ENCODE peak calls at places on chromosomes 16 and 17, in six cellular contexts. W is activated B cell treated with CpG ODN at 0.5 μM for 24 hours; E is activated CD4-positive, alpha-beta T cell treated with anti-CD3 and anti-CD28 coated beads, Interleukin-2, amount 50 U/mL, for 1 hour; F is renal cortical epithelial cell; Z is GM04504; T is NCI-H460. G is an unnamed sample.

GRCh38 chr16:10684541-10685151 is 10.1 kb downstream of the TEKT5 start:
- DNase-seq in W (no peak), E (no peak), F (no peak), Z (no peak), T (no peak), G (no peak)

GRCh38 chr17:78781339-78782304 is at the start of gene CYTH1:
- DNase-seq in W (peak), E (peak), F (no peak), Z (no peak), T (no peak), G (peak)

GRCh38 chr17:30982855-30983254 is 12.0 kb downstream of the RNF135 start:
- DNase-seq in W (no peak), E (no peak), F (no peak), Z (no peak), T (no peak), G (no peak)

GRCh38 chr16:19071811-19072777 is 4.7 kb downstream of the COQ7 start:
- DNase-seq in W (peak), E (peak), F (peak), Z (peak), T (peak), G (peak)

GRCh38 chr17:29294580-29294900 is 592 bp upstream of the NUFIP2 start:
- DNase-seq in W (no peak), E (no peak), F (no peak), Z (no peak), T (no peak), G (no peak)

GRCh38 chr17:17236295-17237025 is 508 bp downstream of the FLCN start:
- DNase-seq in W (peak), E (no peak), F (peak), Z (peak), T (no peak), G (peak)

GRCh38 chr16:50458694-50459271 is 89.4 kb upstream of the NKD1 start:
- DNase-seq in W (no peak), E (no peak), F (no peak), Z (no peak), T (no peak), G (no peak)

GRCh38 chr17:19248923-19249574 is 11.9 kb downstream of the EPN2 start:
- DNase-seq in W (no peak), E (no peak), F (peak), Z (peak), T (no peak), G (peak)

GRCh38 chr17:29977836-29978235 is 36.4 kb downstream of the EFCAB5 start:
- DNase-seq in W (no peak), E (no peak), F (peak), Z (peak), T (no peak), G (peak)

GRCh38 chr17:13542612-13543011 is 59.1 kb downstream of the HS3ST3A1 start:
- DNase-seq in W (no peak), E (no peak), F (no peak), Z (no peak), T (no peak), G (no peak)

GRCh38 chr16:52068447-52069074 is 478.4 kb downstream of the TOX3 start:
- DNase-seq in W (no peak), E (no peak), F (peak), Z (peak), T (no peak), G (peak)

GRCh38 chr17:78923660-78924453 is 1.3 kb downstream of the TIMP2 start:
- DNase-seq in W (peak), E (peak), F (peak), Z (no peak), T (no peak), G (peak)

GRCh38 chr17:27553019-27553511 is 77.9 kb upstream of the LGALS9 start:
- DNase-seq in W (no peak), E (no peak), F (peak), Z (no peak), T (no peak), G (peak)

GRCh38 chr17:6948562-6948961 is 47.3 kb upstream of the ALOX12 start:
- DNase-seq in W (no peak), E (no peak), F (no peak), Z (no peak), T (no peak), G (no peak)

GRCh38 chr17:30091771-30092170 is 24.8 kb upstream of the NSRP1 start:
- DNase-seq in W (no peak), E (no peak), F (peak), Z (peak), T (no peak), G (no peak)

G was measured in mammary epithelial cell.